ENCODE peak calls at places on chromosomes 6 and 20, in five cellular contexts. X, N, R, Q and K are unnamed samples.

GRCh38 chr6:29887330-29887818 is 55.0 kb upstream of the HLA-A start:
- DNase-seq in X (no peak), N (peak), R (no peak), Q (no peak), K (peak)

GRCh38 chr6:45915776-45916348 is 99.8 kb downstream of the CLIC5 start:
- DNase-seq in X (no peak), N (no peak), R (no peak), Q (no peak), K (no peak)

GRCh38 chr6:16673011-16673797 is 88.1 kb downstream of the ATXN1 start:
- DNase-seq in X (no peak), N (no peak), R (no peak), Q (no peak), K (no peak)

GRCh38 chr20:48015943-48016723 is 230.9 kb upstream of the SULF2 start:
- DNase-seq in X (no peak), N (no peak), R (no peak), Q (no peak), K (peak)

GRCh38 chr6:106254636-106255035 is 70.9 kb downstream of the ATG5 start:
- DNase-seq in X (peak), N (no peak), R (no peak), Q (no peak), K (peak)

GRCh38 chr20:54062812-54063280 is 7.5 kb downstream of the BCAS1 start:
- DNase-seq in X (peak), N (no peak), R (no peak), Q (peak), K (peak)

GRCh38 chr6:51495806-51496380 is 591.5 kb downstream of the PKHD1 start:
- DNase-seq in X (no peak), N (no peak), R (no peak), Q (no peak), K (no peak)

GRCh38 chr6:46655803-46656202 is 3.0 kb downstream of the SLC25A27 start:
- DNase-seq in X (no peak), N (no peak), R (no peak), Q (no peak), K (no peak)

GRCh38 chr6:149831380-149831820 is 32.8 kb downstream of the LRP11 start:
- DNase-seq in X (no peak), N (no peak), R (no peak), Q (no peak), K (no peak)

GRCh38 chr20:35698298-35699126 is 640 bp downstream of the NFS1 start:
- DNase-seq in X (no peak), N (peak), R (no peak), Q (no peak), K (no peak)

GRCh38 chr20:57150559-57150958 is 115.9 kb downstream of the BMP7 start:
- DNase-seq in X (no peak), N (no peak), R (no peak), Q (no peak), K (no peak)

GRCh38 chr6:105993769-105994521 is 92.2 kb upstream of the PRDM1 start:
- DNase-seq in X (no peak), N (peak), R (no peak), Q (no peak), K (peak)

GRCh38 chr6:130046711-130047439 is 28.5 kb downstream of the L3MBTL3 start:
- DNase-seq in X (no peak), N (no peak), R (no peak), Q (no peak), K (peak)

GRCh38 chr6:166940643-166941068 is 15.7 kb downstream of the RNASET2 start:
- DNase-seq in X (peak), N (no peak), R (no peak), Q (no peak), K (peak)

GRCh38 chr6:69866351-69867074 is at the start of gene COL19A1:
- DNase-seq in X (no peak), N (no peak), R (no peak), Q (peak), K (no peak)

GRCh38 chr6:166757226-166758135 is 130.4 kb upstream of the RPS6KA2 start:
- DNase-seq in X (no peak), N (no peak), R (no peak), Q (no peak), K (peak)

GRCh38 chr20:16349518-16350295 is 223.5 kb downstream of the KIF16B start:
- DNase-seq in X (peak), N (no peak), R (no peak), Q (no peak), K (peak)

GRCh38 chr6:169112483-169113320 is 140.9 kb downstream of the THBS2 start:
- DNase-seq in X (no peak), N (no peak), R (no peak), Q (no peak), K (no peak)

GRCh38 chr20:57653546-57653900 is 33.3 kb upstream of the ZBP1 start:
- DNase-seq in X (no peak), N (peak), R (no peak), Q (no peak), K (no peak)

GRCh38 chr6:114040871-114041270 is 69.9 kb upstream of the HDAC2 start:
- DNase-seq in X (no peak), N (no peak), R (no peak), Q (no peak), K (no peak)

GRCh38 chr6:147540075-147540474 is 31.6 kb downstream of the SAMD5 start:
- DNase-seq in X (no peak), N (no peak), R (no peak), Q (no peak), K (no peak)

GRCh38 chr20:52295556-52295955 is 104.0 kb upstream of the ZFP64 start:
- DNase-seq in X (no peak), N (no peak), R (no peak), Q (no peak), K (peak)

GRCh38 chr6:27810768-27811298 is 101.4 kb downstream of the OR2B2 start:
- DNase-seq in X (no peak), N (no peak), R (no peak), Q (peak), K (no peak)

GRCh38 chr20:13220857-13221297 is at the start of gene ISM1:
- DNase-seq in X (no peak), N (peak), R (no peak), Q (no peak), K (no peak)

GRCh38 chr6:78570044-78570443 is 297.3 kb upstream of the IRAK1BP1 start:
- DNase-seq in X (no peak), N (no peak), R (no peak), Q (no peak), K (no peak)

GRCh38 chr6:159092631-159093030 is 47.8 kb upstream of the TAGAP start:
- DNase-seq in X (no peak), N (no peak), R (no peak), Q (no peak), K (no peak)

GRCh38 chr6:45645302-45645701 is 267.6 kb upstream of the SUPT3H start:
- DNase-seq in X (no peak), N (no peak), R (no peak), Q (no peak), K (no peak)

GRCh38 chr6:135054238-135054574 is 416 bp downstream of the HBS1L start:
- DNase-seq in X (no peak), N (no peak), R (no peak), Q (no peak), K (peak)

GRCh38 chr20:37423545-37423944 is 77.6 kb downstream of the SRC start:
- DNase-seq in X (no peak), N (no peak), R (no peak), Q (no peak), K (no peak)

GRCh38 chr6:45757443-45758121 is 258.1 kb downstream of the CLIC5 start:
- DNase-seq in X (no peak), N (no peak), R (no peak), Q (no peak), K (no peak)

GRCh38 chr20:18611492-18611891 is 23.6 kb downstream of the DTD1 start:
- DNase-seq in X (no peak), N (no peak), R (no peak), Q (no peak), K (no peak)

GRCh38 chr20:17752452-17752851 is 52.7 kb downstream of the BANF2 start:
- DNase-seq in X (no peak), N (no peak), R (no peak), Q (no peak), K (no peak)